ENCODE peak calls at places on chromosome 7, in ten cellular contexts. K, X, O, V, I, U, M, Q, W and A are unnamed samples.

GRCh38 chr7:55396386-55396785 is 31.2 kb downstream of the LANCL2 start:
- DNase-seq in K (no peak), X (no peak), O (no peak), V (no peak), I (no peak), U (no peak), M (no peak), Q (no peak), W (no peak), A (no peak)

GRCh38 chr7:132915652-132916051 is 166.2 kb downstream of the CHCHD3 start:
- DNase-seq in K (no peak), X (no peak), O (no peak), V (no peak), I (no peak), U (no peak), M (no peak), Q (no peak), W (no peak), A (no peak)

GRCh38 chr7:94087664-94088352 is 83.7 kb upstream of the BET1 start:
- DNase-seq in K (peak; percentile 75), X (peak; percentile 81), O (peak; percentile 34), V (no peak), I (peak; percentile 3), U (no peak), M (no peak), Q (peak; percentile 81), W (peak; percentile 71), A (peak; percentile 75)

GRCh38 chr7:80036107-80036506 is 98.5 kb upstream of the GNAI1 start:
- DNase-seq in K (no peak), X (no peak), O (no peak), V (no peak), I (no peak), U (no peak), M (no peak), Q (no peak), W (no peak), A (no peak)

GRCh38 chr7:1068656-1069055 is 19.3 kb upstream of the GPER1 start:
- DNase-seq in K (no peak), X (no peak), O (no peak), V (no peak), I (no peak), U (no peak), M (no peak), Q (no peak), W (no peak), A (no peak)

GRCh38 chr7:51471199-51472016 is 154.8 kb upstream of the COBL start:
- DNase-seq in K (no peak), X (no peak), O (no peak), V (no peak), I (no peak), U (no peak), M (peak; percentile 70), Q (no peak), W (no peak), A (no peak)

GRCh38 chr7:134908289-134908688 is 78.0 kb upstream of the AGBL3 start:
- DNase-seq in K (peak; percentile 22), X (no peak), O (no peak), V (no peak), I (no peak), U (no peak), M (no peak), Q (no peak), W (no peak), A (peak; percentile 24)

GRCh38 chr7:6655636-6656385 is 18.7 kb downstream of the ZNF316 start:
- DNase-seq in K (peak; percentile 8), X (peak; percentile 22), O (no peak), V (no peak), I (no peak), U (no peak), M (no peak), Q (no peak), W (peak; percentile 37), A (no peak)

GRCh38 chr7:150756858-150757257 is 19.6 kb downstream of the GIMAP5 start:
- DNase-seq in K (no peak), X (peak; percentile 52), O (no peak), V (no peak), I (no peak), U (no peak), M (no peak), Q (no peak), W (no peak), A (no peak)

GRCh38 chr7:66535414-66536329 is 93.0 kb upstream of the KCTD7 start:
- DNase-seq in K (no peak), X (no peak), O (no peak), V (no peak), I (no peak), U (no peak), M (no peak), Q (no peak), W (no peak), A (no peak)

GRCh38 chr7:44285561-44285960 is 39.8 kb downstream of the CAMK2B start:
- DNase-seq in K (no peak), X (no peak), O (no peak), V (no peak), I (no peak), U (no peak), M (no peak), Q (no peak), W (no peak), A (no peak)

GRCh38 chr7:85119934-85120333 is 66.9 kb downstream of the SEMA3D start:
- DNase-seq in K (no peak), X (no peak), O (no peak), V (no peak), I (no peak), U (no peak), M (no peak), Q (no peak), W (no peak), A (no peak)

GRCh38 chr7:99386584-99387238 is 12.2 kb downstream of the ARPC1B start:
- DNase-seq in K (no peak), X (no peak), O (no peak), V (no peak), I (no peak), U (no peak), M (no peak), Q (no peak), W (no peak), A (no peak)

GRCh38 chr7:82442492-82443043 is 1.0 kb downstream of the CACNA2D1 start:
- DNase-seq in K (no peak), X (peak; percentile 24), O (no peak), V (no peak), I (no peak), U (no peak), M (peak; percentile 22), Q (no peak), W (no peak), A (peak; percentile 31)

GRCh38 chr7:101555269-101555920 is 73.7 kb downstream of the MYL10 start:
- DNase-seq in K (no peak), X (peak; percentile 7), O (no peak), V (no peak), I (no peak), U (no peak), M (no peak), Q (no peak), W (peak; percentile 17), A (no peak)

GRCh38 chr7:52017802-52018679 is 701.4 kb upstream of the COBL start:
- DNase-seq in K (no peak), X (peak; percentile 5), O (no peak), V (no peak), I (no peak), U (no peak), M (peak; percentile 3), Q (no peak), W (no peak), A (no peak)

GRCh38 chr7:101743241-101743994 is 74.0 kb upstream of the CUX1 start:
- DNase-seq in K (peak; percentile 82), X (peak; percentile 81), O (peak; percentile 67), V (peak; percentile 44), I (no peak), U (peak; percentile 44), M (peak; percentile 16), Q (no peak), W (peak; percentile 79), A (peak; percentile 74)

GRCh38 chr7:1646957-1647891 is 22.9 kb upstream of the ELFN1 start:
- DNase-seq in K (no peak), X (no peak), O (no peak), V (no peak), I (no peak), U (peak; percentile 54), M (no peak), Q (peak; percentile 78), W (no peak), A (peak; percentile 32)

GRCh38 chr7:4665661-4666060 is 16.4 kb upstream of the FOXK1 start:
- DNase-seq in K (peak; percentile 66), X (no peak), O (no peak), V (no peak), I (no peak), U (no peak), M (no peak), Q (no peak), W (no peak), A (peak; percentile 97)

GRCh38 chr7:156816943-156817572 is 75.9 kb downstream of the LMBR1 start:
- DNase-seq in K (peak; percentile 22), X (peak; percentile 16), O (no peak), V (no peak), I (no peak), U (no peak), M (no peak), Q (no peak), W (peak; percentile 25), A (peak; percentile 56)

GRCh38 chr7:156533420-156533819 is 107.2 kb upstream of the RNF32 start:
- DNase-seq in K (no peak), X (no peak), O (no peak), V (no peak), I (no peak), U (no peak), M (no peak), Q (no peak), W (no peak), A (no peak)

GRCh38 chr7:116570306-116570705 is 45.5 kb downstream of the CAV1 start:
- DNase-seq in K (no peak), X (no peak), O (no peak), V (no peak), I (no peak), U (no peak), M (no peak), Q (no peak), W (no peak), A (peak; percentile 20)

GRCh38 chr7:103127006-103127405 is 21.9 kb downstream of the NAPEPLD start:
- DNase-seq in K (no peak), X (no peak), O (no peak), V (no peak), I (no peak), U (no peak), M (no peak), Q (no peak), W (no peak), A (no peak)

GRCh38 chr7:33809218-33809617 is 96.1 kb upstream of the BMPER start:
- DNase-seq in K (no peak), X (no peak), O (no peak), V (no peak), I (no peak), U (no peak), M (no peak), Q (no peak), W (no peak), A (no peak)

GRCh38 chr7:149787428-149788299 is 14.3 kb upstream of the ZNF467 start:
- DNase-seq in K (no peak), X (no peak), O (no peak), V (no peak), I (no peak), U (no peak), M (no peak), Q (no peak), W (no peak), A (no peak)

GRCh38 chr7:84924341-84924740 is 262.5 kb downstream of the SEMA3D start:
- DNase-seq in K (no peak), X (no peak), O (no peak), V (no peak), I (no peak), U (no peak), M (no peak), Q (no peak), W (no peak), A (no peak)

GRCh38 chr7:125136755-125137547 is 207.3 kb upstream of the POT1 start:
- DNase-seq in K (no peak), X (no peak), O (no peak), V (no peak), I (no peak), U (no peak), M (no peak), Q (no peak), W (no peak), A (peak; percentile 74)

GRCh38 chr7:98362517-98362916 is 38.4 kb downstream of the BAIAP2L1 start:
- DNase-seq in K (no peak), X (no peak), O (no peak), V (no peak), I (no peak), U (no peak), M (no peak), Q (no peak), W (no peak), A (no peak)